ENCODE peak calls at places on chromosome 7, in ten cellular contexts. R is GM04504; E is NCI-H1694; L is fibroblast of mammary gland; I is RWPE1; O is activated T-cell treated with anti-CD3 and anti-CD28 coated beads, Interleukin-2, amount 50 U/mL, for 24 hours; H is progenitor cell of endocrine pancreas; A is neural progenitor cell; T is activated T-helper 1 cell treated with anti-CD3 and anti-CD28 coated beads, Interleukin-2, amount 50 U/mL, for 16 hours; X is activated naive CD4-positive, alpha-beta T cell treated with anti-CD3 and anti-CD28 coated beads, Interleukin-2, amount 10 ng/mL, durations not matched to agents 7 days and 5 days. P is an unnamed sample.

GRCh38 chr7:107332488-107333269 is 137.2 kb upstream of the GPR22 start:
- DNase-seq in R (no peak), E (no peak), L (no peak), I (no peak), O (no peak), H (no peak), A (no peak), T (no peak), X (no peak), P (no peak)

GRCh38 chr7:122651451-122651850 is 47.5 kb downstream of the RNF133 start:
- DNase-seq in R (no peak), E (no peak), L (no peak), I (no peak), O (no peak), H (no peak), A (no peak), T (no peak), X (no peak), P (no peak)

GRCh38 chr7:21253740-21254687 is 173.9 kb upstream of the SP4 start:
- DNase-seq in R (peak), E (peak), L (peak), I (peak), O (peak), H (peak), A (peak), T (no peak), X (peak), P (peak)

GRCh38 chr7:70131807-70132565 is 533.7 kb downstream of the AUTS2 start:
- DNase-seq in R (no peak), E (peak), L (no peak), I (no peak), O (no peak), H (no peak), A (no peak), T (no peak), X (no peak), P (no peak)

GRCh38 chr7:84218681-84219080 is 24.1 kb upstream of the SEMA3A start:
- DNase-seq in R (no peak), E (no peak), L (peak), I (no peak), O (no peak), H (no peak), A (no peak), T (no peak), X (no peak), P (no peak)

GRCh38 chr7:142927085-142927745 is 6.3 kb downstream of the TRPV5 start:
- DNase-seq in R (no peak), E (no peak), L (no peak), I (no peak), O (no peak), H (no peak), A (no peak), T (no peak), X (no peak), P (no peak)

GRCh38 chr7:12607134-12607533 is 36.6 kb downstream of the SCIN start:
- DNase-seq in R (no peak), E (peak), L (no peak), I (no peak), O (no peak), H (no peak), A (no peak), T (no peak), X (no peak), P (no peak)

GRCh38 chr7:151415375-151416112 is 5.7 kb upstream of the WDR86 start:
- DNase-seq in R (no peak), E (no peak), L (peak), I (peak), O (no peak), H (no peak), A (no peak), T (no peak), X (no peak), P (no peak)

GRCh38 chr7:140983802-140984201 is 30.9 kb downstream of the MRPS33 start:
- DNase-seq in R (no peak), E (peak), L (peak), I (no peak), O (no peak), H (no peak), A (peak), T (no peak), X (no peak), P (no peak)

GRCh38 chr7:28685660-28686417 is 272.3 kb downstream of the TRIL start:
- DNase-seq in R (peak), E (peak), L (peak), I (peak), O (no peak), H (no peak), A (peak), T (no peak), X (no peak), P (no peak)

GRCh38 chr7:99928994-99929729 is at the start of gene GJC3:
- DNase-seq in R (peak), E (peak), L (peak), I (peak), O (peak), H (no peak), A (peak), T (peak), X (peak), P (peak)

GRCh38 chr7:124723012-124723411 is 42.6 kb downstream of the GPR37 start:
- DNase-seq in R (no peak), E (no peak), L (peak), I (peak), O (no peak), H (no peak), A (no peak), T (no peak), X (no peak), P (no peak)

GRCh38 chr7:137025469-137026175 is 157.2 kb downstream of the CHRM2 start:
- DNase-seq in R (no peak), E (no peak), L (peak), I (no peak), O (no peak), H (no peak), A (no peak), T (no peak), X (no peak), P (no peak)

GRCh38 chr7:45067582-45067981 is 21.2 kb downstream of the NACAD start:
- DNase-seq in R (no peak), E (no peak), L (no peak), I (no peak), O (peak), H (no peak), A (no peak), T (no peak), X (no peak), P (no peak)

GRCh38 chr7:38411404-38411803 is 138.0 kb upstream of the TARP start:
- DNase-seq in R (no peak), E (no peak), L (peak), I (no peak), O (no peak), H (no peak), A (peak), T (no peak), X (no peak), P (no peak)

GRCh38 chr7:74365320-74366022 is 76.3 kb downstream of the CLIP2 start:
- DNase-seq in R (peak), E (peak), L (peak), I (peak), O (no peak), H (no peak), A (peak), T (no peak), X (no peak), P (no peak)

GRCh38 chr7:146864644-146865043 is 748.0 kb downstream of the CNTNAP2 start:
- DNase-seq in R (no peak), E (no peak), L (no peak), I (no peak), O (no peak), H (no peak), A (peak), T (no peak), X (no peak), P (no peak)

GRCh38 chr7:45001138-45001694 is 1.2 kb downstream of the CCM2 start:
- DNase-seq in R (no peak), E (no peak), L (peak), I (peak), O (peak), H (no peak), A (peak), T (peak), X (peak), P (peak)

GRCh38 chr7:87328281-87328680 is 17.2 kb upstream of the CROT start:
- DNase-seq in R (no peak), E (no peak), L (peak), I (no peak), O (no peak), H (no peak), A (peak), T (no peak), X (no peak), P (no peak)

GRCh38 chr7:18610331-18610948 is 114.9 kb downstream of the HDAC9 start:
- DNase-seq in R (no peak), E (no peak), L (peak), I (peak), O (no peak), H (peak), A (peak), T (no peak), X (no peak), P (no peak)

GRCh38 chr7:151708610-151709009 is 168.3 kb downstream of the PRKAG2 start:
- DNase-seq in R (no peak), E (no peak), L (no peak), I (no peak), O (no peak), H (no peak), A (no peak), T (no peak), X (no peak), P (no peak)

GRCh38 chr7:22002731-22003130 is 57.0 kb upstream of the CDCA7L start:
- DNase-seq in R (no peak), E (no peak), L (no peak), I (no peak), O (no peak), H (no peak), A (no peak), T (no peak), X (no peak), P (no peak)

GRCh38 chr7:132255084-132255483 is 321.2 kb downstream of the PLXNA4 start:
- DNase-seq in R (no peak), E (no peak), L (no peak), I (no peak), O (no peak), H (no peak), A (no peak), T (no peak), X (no peak), P (no peak)

GRCh38 chr7:155456772-155457543 is 971 bp upstream of the EN2 start:
- DNase-seq in R (peak), E (no peak), L (peak), I (peak), O (peak), H (peak), A (peak), T (no peak), X (no peak), P (no peak)

GRCh38 chr7:17942231-17942630 is 1.9 kb upstream of the SNX13 start:
- DNase-seq in R (no peak), E (no peak), L (no peak), I (no peak), O (no peak), H (no peak), A (no peak), T (no peak), X (no peak), P (no peak)

GRCh38 chr7:42972703-42973500 is 40.7 kb downstream of the MRPL32 start:
- DNase-seq in R (peak), E (no peak), L (peak), I (peak), O (no peak), H (no peak), A (no peak), T (no peak), X (no peak), P (no peak)

GRCh38 chr7:64686493-64687184 is 20.7 kb downstream of the ZNF107 start:
- DNase-seq in R (no peak), E (no peak), L (no peak), I (peak), O (no peak), H (no peak), A (no peak), T (no peak), X (no peak), P (peak)

GRCh38 chr7:76318488-76319353 is 16.2 kb downstream of the HSPB1 start:
- DNase-seq in R (peak), E (peak), L (peak), I (peak), O (peak), H (peak), A (peak), T (peak), X (peak), P (peak)

GRCh38 chr7:20016669-20017068 is 200.5 kb downstream of the MACC1 start:
- DNase-seq in R (no peak), E (no peak), L (no peak), I (no peak), O (no peak), H (no peak), A (no peak), T (no peak), X (no peak), P (no peak)

GRCh38 chr7:131544449-131545425 is 11.7 kb downstream of the PODXL start:
- DNase-seq in R (no peak), E (peak), L (no peak), I (no peak), O (no peak), H (no peak), A (no peak), T (no peak), X (peak), P (peak)

GRCh38 chr7:46369933-46370654 is 449.0 kb upstream of the IGFBP3 start:
- DNase-seq in R (peak), E (no peak), L (peak), I (peak), O (no peak), H (no peak), A (no peak), T (no peak), X (no peak), P (no peak)

GRCh38 chr7:67673861-67674260 is 677.2 kb downstream of the TYW1 start:
- DNase-seq in R (no peak), E (no peak), L (no peak), I (no peak), O (no peak), H (no peak), A (no peak), T (no peak), X (no peak), P (no peak)

GRCh38 chr7:150685219-150686029 is at the start of gene GIMAP2:
- DNase-seq in R (peak), E (no peak), L (peak), I (peak), O (no peak), H (no peak), A (no peak), T (no peak), X (peak), P (peak)

GRCh38 chr7:124575181-124575580 is 190.4 kb downstream of the GPR37 start:
- DNase-seq in R (no peak), E (no peak), L (no peak), I (no peak), O (no peak), H (no peak), A (no peak), T (no peak), X (no peak), P (no peak)

GRCh38 chr7:41122256-41122987 is 580.5 kb downstream of the INHBA start:
- DNase-seq in R (no peak), E (no peak), L (no peak), I (no peak), O (no peak), H (no peak), A (peak), T (no peak), X (no peak), P (no peak)

GRCh38 chr7:101308245-101309085 is 13.1 kb downstream of the IFT22 start:
- DNase-seq in R (no peak), E (no peak), L (peak), I (peak), O (peak), H (peak), A (peak), T (no peak), X (peak), P (no peak)

P was measured in DND-41.